ENCODE peak calls at places on chromosomes 4 and X, in five cellular contexts. T is mesenchymal stem cell, Z is neuronal stem cell, L is H1, D is trophoblast cell. G is an unnamed sample.

GRCh38 chrX:146363919-146364318 is 445.7 kb upstream of the CXorf51B start:
- DNase-seq in T (no peak), Z (no peak), L (no peak), D (no peak), G (no peak)

GRCh38 chr4:109218288-109218687 is 84.2 kb downstream of the COL25A1 start:
- DNase-seq in T (no peak), Z (no peak), L (no peak), D (no peak), G (no peak)

GRCh38 chr4:81594495-81595169 is 122.9 kb upstream of the RASGEF1B start:
- DNase-seq in T (no peak), Z (no peak), L (no peak), D (no peak), G (no peak)

GRCh38 chrX:15854080-15854655 is 445 bp downstream of the AP1S2 start:
- DNase-seq in T (peak), Z (peak), L (no peak), D (no peak), G (peak)

GRCh38 chrX:43316161-43316560 is 339.9 kb upstream of the MAOA start:
- DNase-seq in T (no peak), Z (no peak), L (no peak), D (no peak), G (no peak)

GRCh38 chrX:146454363-146454762 is 355.2 kb upstream of the CXorf51B start:
- DNase-seq in T (no peak), Z (no peak), L (no peak), D (no peak), G (no peak)

GRCh38 chrX:49171752-49172279 is at the start of gene PLP2:
- DNase-seq in T (peak), Z (no peak), L (no peak), D (peak), G (no peak)

GRCh38 chrX:48835524-48836329 is at the start of gene PCSK1N:
- DNase-seq in T (no peak), Z (no peak), L (no peak), D (no peak), G (peak)

GRCh38 chr4:158873795-158874359 is 105.1 kb downstream of the FNIP2 start:
- DNase-seq in T (peak), Z (no peak), L (no peak), D (peak), G (no peak)

GRCh38 chr4:71553605-71554004 is 214.8 kb downstream of the SLC4A4 start:
- DNase-seq in T (peak), Z (no peak), L (no peak), D (no peak), G (no peak)

GRCh38 chr4:83109480-83110221 is 4.9 kb downstream of the PLAC8 start:
- DNase-seq in T (peak), Z (peak), L (no peak), D (peak), G (peak)

GRCh38 chr4:92501456-92501855 is 197.7 kb downstream of the GRID2 start:
- DNase-seq in T (no peak), Z (no peak), L (no peak), D (no peak), G (no peak)

GRCh38 chrX:7083021-7083420 is 64.5 kb upstream of the STS start:
- DNase-seq in T (no peak), Z (no peak), L (no peak), D (no peak), G (no peak)

GRCh38 chrX:119194631-119195030 is 41.5 kb upstream of the PGRMC1 start:
- DNase-seq in T (peak), Z (no peak), L (no peak), D (no peak), G (no peak)

GRCh38 chr4:67779631-67780030 is 25.4 kb upstream of the GNRHR start:
- DNase-seq in T (no peak), Z (no peak), L (no peak), D (no peak), G (no peak)

GRCh38 chr4:31034550-31034949 is 314.4 kb downstream of the PCDH7 start:
- DNase-seq in T (no peak), Z (no peak), L (no peak), D (no peak), G (no peak)
- H2BK12ac ChIP-seq in T (no peak), Z (no peak), L (no peak), D (no peak), G (no peak)

GRCh38 chrX:125266153-125266660 is 53.5 kb upstream of the TEX13C start:
- DNase-seq in T (no peak), Z (no peak), L (no peak), D (no peak), G (no peak)

DNA sequence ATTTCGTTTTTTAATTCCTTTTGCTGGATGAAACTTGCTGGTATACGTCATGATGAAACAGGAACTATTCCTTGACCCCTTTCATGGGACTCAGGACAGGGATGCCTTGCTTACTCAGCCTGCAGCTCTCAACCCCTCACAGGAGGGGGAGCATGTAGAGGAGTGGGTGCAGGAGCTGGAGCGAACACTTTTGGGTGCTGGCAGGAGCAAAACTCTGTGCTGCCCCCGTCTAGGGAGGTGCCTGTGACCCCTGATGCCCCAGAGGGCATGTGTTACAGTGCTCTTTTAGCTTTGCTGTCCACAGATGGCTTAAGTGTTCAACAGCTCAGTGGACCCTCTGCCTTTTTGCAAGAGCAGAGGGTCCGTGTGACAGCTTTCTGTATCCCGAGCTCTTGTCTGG is 56.8 kb upstream of the TEX13C start:
- DNase-seq in T (no peak), Z (no peak), L (no peak), D (no peak), G (no peak)
- H2BK12ac ChIP-seq in T (no peak), Z (no peak), L (no peak), D (no peak), G (no peak)

DNA sequence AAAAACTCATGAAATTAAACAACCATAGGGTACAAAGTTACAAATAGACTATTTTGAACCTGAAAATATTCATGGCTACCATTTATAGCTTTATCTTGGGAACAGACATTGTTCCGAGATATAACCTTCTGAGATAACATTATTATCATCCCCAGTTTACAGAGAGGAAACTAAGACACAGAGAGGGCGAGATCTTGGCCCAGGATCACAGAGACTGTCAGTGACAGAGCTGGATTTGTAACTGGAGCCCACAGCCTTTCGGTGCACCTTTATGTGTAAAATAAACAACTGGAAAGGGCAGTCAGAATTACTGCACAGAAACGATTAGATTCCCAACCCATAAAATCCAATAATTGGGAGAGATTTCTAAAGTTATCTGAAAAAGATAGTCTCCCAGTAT is 28.4 kb downstream of the KLF3 start:
- DNase-seq in T (no peak), Z (no peak), L (no peak), D (no peak), G (no peak)
- H2BK12ac ChIP-seq in T (no peak), Z (no peak), L (no peak), D (no peak), G (no peak)

DNA sequence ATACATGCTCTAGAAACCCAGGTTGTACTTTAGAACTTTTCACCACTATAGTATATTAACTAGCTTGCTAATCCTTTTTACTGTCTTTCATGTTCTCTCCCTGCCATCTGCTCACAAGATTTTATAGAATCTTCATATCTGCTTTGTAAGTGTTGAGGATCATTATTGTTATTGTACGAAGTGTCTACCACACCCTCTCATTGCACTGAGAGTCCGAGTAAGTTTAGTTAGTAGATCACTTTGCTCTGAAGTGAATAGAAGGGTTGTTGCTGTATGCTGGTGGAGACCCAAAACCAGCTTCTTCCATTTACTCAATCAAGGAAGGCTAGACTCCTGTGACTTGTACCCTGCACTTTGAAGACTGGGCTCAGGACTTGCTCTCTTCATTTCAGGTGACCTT is 17.1 kb downstream of the GAB1 start:
- DNase-seq in T (no peak), Z (no peak), L (no peak), D (no peak), G (no peak)
- H2BK12ac ChIP-seq in T (no peak), Z (no peak), L (no peak), D (no peak), G (no peak)

GRCh38 chrX:51494409-51494808 is 2.0 kb downstream of the NUDT11 start:
- DNase-seq in T (peak), Z (no peak), L (no peak), D (no peak), G (no peak)

GRCh38 chrX:51496501-51497291 is at the start of gene NUDT11:
- DNase-seq in T (peak), Z (peak), L (no peak), D (peak), G (peak)
- H2BK12ac ChIP-seq in T (no peak), Z (no peak), L (no peak), D (no peak), G (no peak)

GRCh38 chr4:138707746-138708145 is 307.8 kb upstream of the NOCT start:
- DNase-seq in T (peak), Z (no peak), L (no peak), D (no peak), G (no peak)
- H2BK12ac ChIP-seq in T (no peak), Z (no peak), L (no peak), D (no peak), G (no peak)

GRCh38 chr4:156537275-156537674 is 434.3 kb downstream of the PDGFC start:
- DNase-seq in T (no peak), Z (no peak), L (no peak), D (no peak), G (no peak)
- H2BK12ac ChIP-seq in T (no peak), Z (no peak), L (no peak), D (no peak), G (no peak)

GRCh38 chr4:119314356-119314755 is 7.6 kb downstream of the FABP2 start:
- DNase-seq in T (peak), Z (no peak), L (no peak), D (peak), G (no peak)
- H2BK12ac ChIP-seq in T (no peak), Z (no peak), L (no peak), D (no peak), G (no peak)

GRCh38 chrX:42128020-42128419 is 204.7 kb upstream of the CASK start:
- DNase-seq in T (no peak), Z (no peak), L (no peak), D (no peak), G (no peak)

GRCh38 chrX:42128587-42128986 is 205.2 kb upstream of the CASK start:
- DNase-seq in T (no peak), Z (no peak), L (no peak), D (no peak), G (no peak)

GRCh38 chrX:42129541-42129940 is 206.2 kb upstream of the CASK start:
- DNase-seq in T (no peak), Z (no peak), L (no peak), D (no peak), G (no peak)

GRCh38 chrX:42129022-42129421 is 205.7 kb upstream of the CASK start:
- DNase-seq in T (no peak), Z (no peak), L (no peak), D (no peak), G (no peak)

GRCh38 chrX:42127563-42127962 is 204.2 kb upstream of the CASK start:
- DNase-seq in T (no peak), Z (no peak), L (no peak), D (no peak), G (no peak)
- H2BK12ac ChIP-seq in T (no peak), Z (no peak), L (no peak), D (no peak), G (no peak)

GRCh38 chr4:10656420-10656819 is 28.1 kb downstream of the CLNK start:
- DNase-seq in T (no peak), Z (no peak), L (no peak), D (no peak), G (no peak)
- H2BK12ac ChIP-seq in T (no peak), Z (no peak), L (no peak), D (peak), G (no peak)